ENCODE peak calls at places on chromosome 7, in six cellular contexts. One of them, this sample, is unnamed.

GRCh38 chr7:132290021-132290420 is 286.2 kb downstream of the PLXNA4 start:
- DNase-seq in K562: no peak
- DNase-seq in A549: no peak
- DNase-seq in IMR-90: no peak
- DNase-seq in HepG2: no peak
- DNase-seq in GM12878: no peak
- DNase-seq in this sample: no peak

GRCh38 chr7:137003071-137003470 is 134.6 kb downstream of the CHRM2 start:
- DNase-seq in K562: no peak
- DNase-seq in A549: no peak
- DNase-seq in IMR-90: no peak
- DNase-seq in HepG2: no peak
- DNase-seq in GM12878: no peak
- DNase-seq in this sample: no peak

GRCh38 chr7:30278386-30278785 is 6.0 kb upstream of the ZNRF2 start:
- DNase-seq in K562: no peak
- DNase-seq in A549: no peak
- DNase-seq in IMR-90: no peak
- DNase-seq in HepG2: no peak
- DNase-seq in GM12878: no peak
- DNase-seq in this sample: no peak

GRCh38 chr7:106022193-106022821 is 59.2 kb downstream of the CDHR3 start:
- DNase-seq in K562: no peak
- DNase-seq in A549: no peak
- DNase-seq in IMR-90: no peak
- DNase-seq in HepG2: no peak
- DNase-seq in GM12878: peak
- DNase-seq in this sample: no peak

GRCh38 chr7:93860261-93860660 is 30.3 kb downstream of the TFPI2 start:
- DNase-seq in K562: no peak
- DNase-seq in A549: no peak
- DNase-seq in IMR-90: no peak
- DNase-seq in HepG2: no peak
- DNase-seq in GM12878: no peak
- DNase-seq in this sample: no peak

GRCh38 chr7:39252916-39253315 is 275.2 kb downstream of the POU6F2 start:
- DNase-seq in K562: no peak
- DNase-seq in A549: no peak
- DNase-seq in IMR-90: peak
- DNase-seq in HepG2: no peak
- DNase-seq in GM12878: no peak
- DNase-seq in this sample: no peak

GRCh38 chr7:33792547-33793105 is 112.7 kb upstream of the BMPER start:
- DNase-seq in K562: no peak
- DNase-seq in A549: no peak
- DNase-seq in IMR-90: no peak
- DNase-seq in HepG2: no peak
- DNase-seq in GM12878: no peak
- DNase-seq in this sample: no peak

GRCh38 chr7:49635800-49636199 is 137.6 kb upstream of the VWC2 start:
- DNase-seq in K562: no peak
- DNase-seq in A549: no peak
- DNase-seq in IMR-90: no peak
- DNase-seq in HepG2: no peak
- DNase-seq in GM12878: no peak
- DNase-seq in this sample: no peak

GRCh38 chr7:1497293-1497927 is 6.8 kb downstream of the INTS1 start:
- DNase-seq in K562: no peak
- DNase-seq in A549: no peak
- DNase-seq in IMR-90: no peak
- DNase-seq in HepG2: no peak
- DNase-seq in GM12878: no peak
- DNase-seq in this sample: no peak

GRCh38 chr7:79182283-79182682 is 271.2 kb downstream of the MAGI2 start:
- DNase-seq in K562: no peak
- DNase-seq in A549: no peak
- DNase-seq in IMR-90: peak
- DNase-seq in HepG2: no peak
- DNase-seq in GM12878: no peak
- DNase-seq in this sample: no peak

GRCh38 chr7:151428393-151429231 is 11.3 kb downstream of the CRYGN start:
- DNase-seq in K562: no peak
- DNase-seq in A549: no peak
- DNase-seq in IMR-90: peak
- DNase-seq in HepG2: peak
- DNase-seq in GM12878: no peak
- DNase-seq in this sample: no peak

GRCh38 chr7:121475806-121476205 is 79.7 kb upstream of the FAM3C start:
- DNase-seq in K562: no peak
- DNase-seq in A549: no peak
- DNase-seq in IMR-90: no peak
- DNase-seq in HepG2: peak
- DNase-seq in GM12878: no peak
- DNase-seq in this sample: no peak

GRCh38 chr7:41886257-41886905 is 183.5 kb upstream of the INHBA start:
- DNase-seq in K562: no peak
- DNase-seq in A549: no peak
- DNase-seq in IMR-90: peak
- DNase-seq in HepG2: no peak
- DNase-seq in GM12878: no peak
- DNase-seq in this sample: no peak

GRCh38 chr7:134343796-134344195 is 27.1 kb upstream of the SLC35B4 start:
- DNase-seq in K562: no peak
- DNase-seq in A549: no peak
- DNase-seq in IMR-90: no peak
- DNase-seq in HepG2: no peak
- DNase-seq in GM12878: no peak
- DNase-seq in this sample: no peak

GRCh38 chr7:133761459-133761858 is 365.7 kb upstream of the LRGUK start:
- DNase-seq in K562: no peak
- DNase-seq in A549: no peak
- DNase-seq in IMR-90: no peak
- DNase-seq in HepG2: peak
- DNase-seq in GM12878: no peak
- DNase-seq in this sample: no peak

GRCh38 chr7:145168427-145168826 is 332.6 kb upstream of the TPK1 start:
- DNase-seq in K562: no peak
- DNase-seq in A549: no peak
- DNase-seq in IMR-90: no peak
- DNase-seq in HepG2: no peak
- DNase-seq in GM12878: no peak
- DNase-seq in this sample: no peak

GRCh38 chr7:145168879-145169278 is 333.0 kb upstream of the TPK1 start:
- DNase-seq in K562: no peak
- DNase-seq in A549: no peak
- DNase-seq in IMR-90: no peak
- DNase-seq in HepG2: no peak
- DNase-seq in GM12878: no peak
- DNase-seq in this sample: no peak

GRCh38 chr7:145175366-145175765 is 339.5 kb upstream of the TPK1 start:
- DNase-seq in K562: no peak
- DNase-seq in A549: no peak
- DNase-seq in IMR-90: no peak
- DNase-seq in HepG2: no peak
- DNase-seq in GM12878: no peak
- DNase-seq in this sample: no peak

DNA sequence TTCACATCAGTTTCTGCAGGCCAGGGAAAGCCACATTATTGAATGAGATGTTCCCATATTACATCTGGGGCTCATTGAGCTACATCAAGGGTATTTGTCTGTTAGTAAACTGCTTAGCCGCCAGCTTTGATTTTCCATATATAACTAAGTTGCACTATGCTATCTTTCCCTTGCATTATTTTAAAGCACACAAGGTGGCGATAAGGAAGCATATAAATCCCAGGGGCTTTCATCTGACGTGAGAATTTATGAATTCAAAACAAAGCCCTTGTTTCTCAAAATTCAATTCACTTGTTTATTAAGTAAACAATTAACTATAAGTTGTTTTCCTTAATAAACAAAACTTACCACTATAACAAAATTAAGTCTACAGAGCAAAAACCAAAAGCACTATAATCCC is 334.1 kb upstream of the TPK1 start:
- DNase-seq in K562: no peak
- DNase-seq in A549: no peak
- DNase-seq in IMR-90: no peak
- DNase-seq in HepG2: no peak
- DNase-seq in GM12878: no peak
- DNase-seq in this sample: no peak
- TF ChIP-seq BHLHE40 in K562: no peak
- TF ChIP-seq BHLHE40 in A549: no peak
- TF ChIP-seq BHLHE40 in IMR-90: no peak
- TF ChIP-seq BHLHE40 in HepG2: no peak
- TF ChIP-seq BHLHE40 in GM12878: no peak
- TF ChIP-seq BHLHE40 in this sample: no peak

GRCh38 chr7:127578036-127578684 is 7.2 kb downstream of the GCC1 start:
- DNase-seq in K562: no peak
- DNase-seq in A549: no peak
- DNase-seq in IMR-90: peak
- DNase-seq in HepG2: peak
- DNase-seq in GM12878: no peak
- DNase-seq in this sample: no peak
- TF ChIP-seq BHLHE40 in K562: no peak
- TF ChIP-seq BHLHE40 in A549: no peak
- TF ChIP-seq BHLHE40 in IMR-90: no peak
- TF ChIP-seq BHLHE40 in HepG2: no peak
- TF ChIP-seq BHLHE40 in GM12878: no peak
- TF ChIP-seq BHLHE40 in this sample: no peak

DNA sequence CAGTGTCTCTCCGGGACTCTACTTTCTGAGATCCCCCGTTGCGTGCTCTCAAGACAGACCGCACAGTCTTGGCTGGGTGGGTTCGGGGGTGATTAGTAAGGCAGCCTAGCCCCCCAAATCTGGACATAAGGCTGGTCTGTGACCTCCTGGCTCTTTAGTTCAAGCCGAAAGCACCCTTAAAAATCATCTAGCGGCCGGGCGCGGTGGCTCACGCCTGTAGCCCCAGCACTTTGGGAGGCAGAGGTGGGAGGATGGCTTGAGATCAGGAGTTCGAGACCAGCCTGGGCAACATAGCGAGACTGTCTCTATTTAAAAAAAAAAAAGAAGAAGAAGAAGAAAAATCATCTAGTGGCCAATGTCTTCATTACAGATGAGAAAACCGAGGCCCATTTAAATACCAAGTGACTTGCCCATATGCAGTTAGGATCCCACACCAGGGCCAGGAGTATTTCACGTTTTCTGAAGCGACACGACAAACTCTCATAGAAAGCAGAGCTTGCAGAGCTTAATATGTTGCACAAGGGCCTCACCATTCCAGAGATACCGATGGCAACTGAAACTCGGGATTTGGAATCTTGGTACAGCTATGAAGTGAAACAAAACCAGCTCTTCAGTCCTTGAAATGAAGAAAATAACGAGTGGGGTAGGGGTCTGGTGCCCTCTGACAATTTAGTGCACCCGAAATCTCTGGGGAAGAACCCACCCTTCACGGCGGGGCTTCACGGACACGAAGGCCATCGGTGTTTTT is 696 bp upstream of the HILPDA start:
- DNase-seq in K562: no peak
- DNase-seq in A549: no peak
- DNase-seq in IMR-90: peak
- DNase-seq in HepG2: no peak
- DNase-seq in GM12878: no peak
- DNase-seq in this sample: no peak
- TF ChIP-seq BHLHE40 in K562: no peak
- TF ChIP-seq BHLHE40 in A549: no peak
- TF ChIP-seq BHLHE40 in IMR-90: no peak
- TF ChIP-seq BHLHE40 in HepG2: no peak
- TF ChIP-seq BHLHE40 in GM12878: no peak
- TF ChIP-seq BHLHE40 in this sample: no peak

DNA sequence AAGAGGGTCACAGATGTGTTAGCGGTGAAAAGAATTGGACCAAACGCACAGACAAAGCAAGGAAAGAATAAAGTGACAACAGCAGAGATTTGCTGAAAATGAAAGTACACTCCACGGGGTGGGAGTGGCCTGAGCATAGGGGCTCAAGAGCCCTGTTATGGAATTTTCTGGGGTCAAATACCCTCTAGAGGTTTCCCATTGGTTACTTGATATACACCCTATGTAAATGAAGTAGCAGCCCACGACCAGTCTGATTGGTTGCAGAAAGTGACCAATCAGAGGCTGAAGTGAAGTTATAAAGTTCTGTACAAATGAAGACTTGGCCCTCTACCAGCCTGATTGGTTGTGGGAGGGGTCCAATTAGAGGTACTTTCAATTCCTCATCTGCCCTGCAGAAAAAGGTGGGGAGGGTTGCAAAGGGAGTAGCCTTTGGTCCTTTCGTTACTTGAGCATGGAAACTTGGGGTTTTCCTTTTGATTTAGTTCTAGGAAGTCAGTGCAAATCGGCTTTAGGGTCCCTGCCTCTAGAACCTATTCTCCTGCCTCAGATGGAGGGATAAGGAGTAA is 125.6 kb upstream of the PRPS1L1 start:
- DNase-seq in K562: no peak
- DNase-seq in A549: no peak
- DNase-seq in IMR-90: no peak
- DNase-seq in HepG2: no peak
- DNase-seq in GM12878: no peak
- DNase-seq in this sample: no peak
- TF ChIP-seq BHLHE40 in K562: no peak
- TF ChIP-seq BHLHE40 in A549: no peak
- TF ChIP-seq BHLHE40 in IMR-90: no peak
- TF ChIP-seq BHLHE40 in HepG2: no peak
- TF ChIP-seq BHLHE40 in GM12878: no peak
- TF ChIP-seq BHLHE40 in this sample: no peak

GRCh38 chr7:130142654-130143333 is 62.4 kb downstream of the TMEM209 start:
- DNase-seq in K562: no peak
- DNase-seq in A549: no peak
- DNase-seq in IMR-90: no peak
- DNase-seq in HepG2: no peak
- DNase-seq in GM12878: no peak
- DNase-seq in this sample: no peak
- TF ChIP-seq BHLHE40 in K562: no peak
- TF ChIP-seq BHLHE40 in A549: no peak
- TF ChIP-seq BHLHE40 in IMR-90: no peak
- TF ChIP-seq BHLHE40 in HepG2: no peak
- TF ChIP-seq BHLHE40 in GM12878: no peak
- TF ChIP-seq BHLHE40 in this sample: no peak